ENCODE peak calls at places on chromosomes 16 and 17, in four cellular contexts. One of them, this sample, is unnamed. For H3K4me1, the result is how much of the 10 kb centered on the place peaks cover.

GRCh38 chr16:53068423-53068833 is 13.6 kb downstream of the CHD9 start:
- DNase-seq in A549: no peak
- DNase-seq in HCT116: no peak
- DNase-seq in GM12878: no peak
- DNase-seq in this sample: no peak

GRCh38 chr16:3580686-3581085 is 3.5 kb upstream of the NLRC3 start:
- DNase-seq in A549: no peak
- DNase-seq in GM12878: no peak
- DNase-seq in HCT116: no peak
- DNase-seq in this sample: no peak

GRCh38 chr17:40317880-40318834 is 9.2 kb downstream of the RARA start:
- DNase-seq in GM12878: peak
- DNase-seq in HCT116: peak
- DNase-seq in A549: peak
- DNase-seq in this sample: peak

GRCh38 chr16:83932955-83933673 is 19.9 kb upstream of the OSGIN1 start:
- DNase-seq in GM12878: no peak
- DNase-seq in HCT116: no peak
- DNase-seq in A549: no peak
- DNase-seq in this sample: no peak

GRCh38 chr16:19113577-19114358 is at the start of gene ITPRIPL2:
- DNase-seq in HCT116: peak
- DNase-seq in GM12878: no peak
- DNase-seq in A549: peak
- DNase-seq in this sample: peak

GRCh38 chr16:75648265-75649076 is 898 bp downstream of the TERF2IP start:
- DNase-seq in GM12878: no peak
- DNase-seq in HCT116: peak
- DNase-seq in A549: peak
- DNase-seq in this sample: peak

GRCh38 chr16:67475051-67475450 is 5.9 kb downstream of the ATP6V0D1 start:
- DNase-seq in GM12878: no peak
- DNase-seq in HCT116: no peak
- DNase-seq in A549: no peak
- DNase-seq in this sample: no peak

GRCh38 chr17:50935201-50936124 is 69.3 kb upstream of the TOB1 start:
- DNase-seq in HCT116: no peak
- DNase-seq in A549: peak
- DNase-seq in GM12878: no peak
- DNase-seq in this sample: no peak

GRCh38 chr17:36901506-36901905 is 35.8 kb upstream of the LHX1 start:
- DNase-seq in A549: no peak
- DNase-seq in GM12878: no peak
- DNase-seq in HCT116: no peak
- DNase-seq in this sample: peak

GRCh38 chr16:17989255-17989654 is 347.3 kb downstream of the NPIPA8 start:
- DNase-seq in GM12878: no peak
- DNase-seq in A549: no peak
- DNase-seq in HCT116: no peak
- DNase-seq in this sample: no peak

GRCh38 chr17:231966-232807 is 50.7 kb upstream of the DOC2B start:
- DNase-seq in HCT116: no peak
- DNase-seq in GM12878: no peak
- DNase-seq in A549: no peak
- DNase-seq in this sample: no peak

GRCh38 chr17:78965369-78965982 is 14.2 kb downstream of the LGALS3BP start:
- DNase-seq in GM12878: no peak
- DNase-seq in A549: no peak
- DNase-seq in HCT116: no peak
- DNase-seq in this sample: no peak

GRCh38 chr16:24972608-24973220 is 42.5 kb downstream of the ARHGAP17 start:
- DNase-seq in A549: no peak
- DNase-seq in HCT116: no peak
- DNase-seq in GM12878: no peak
- DNase-seq in this sample: no peak

GRCh38 chr17:1573932-1574696 is 11.5 kb upstream of the PITPNA start:
- DNase-seq in HCT116: peak
- DNase-seq in A549: peak
- DNase-seq in GM12878: no peak
- DNase-seq in this sample: peak

GRCh38 chr16:67884684-67885083 is at the start of gene NRN1L:
- DNase-seq in GM12878: no peak
- DNase-seq in A549: no peak
- DNase-seq in HCT116: no peak
- DNase-seq in this sample: peak

GRCh38 chr16:83675136-83675535 is 132.6 kb upstream of the HSBP1 start:
- DNase-seq in HCT116: no peak
- DNase-seq in A549: no peak
- DNase-seq in GM12878: no peak
- DNase-seq in this sample: peak

GRCh38 chr16:3012828-3013420 is at the start of gene CLDN9:
- DNase-seq in A549: no peak
- DNase-seq in HCT116: no peak
- DNase-seq in GM12878: no peak
- DNase-seq in this sample: peak

GRCh38 chr17:56593073-56593740 is at the start of gene NOG:
- DNase-seq in HCT116: no peak
- DNase-seq in GM12878: no peak
- DNase-seq in A549: peak
- DNase-seq in this sample: peak

GRCh38 chr17:3827124-3827773 is 18.8 kb downstream of the NCBP3 start:
- DNase-seq in HCT116: peak
- DNase-seq in A549: peak
- DNase-seq in GM12878: no peak
- DNase-seq in this sample: peak

GRCh38 chr16:31138621-31139578 is 3.4 kb upstream of the PRSS8 start:
- DNase-seq in A549: peak
- DNase-seq in GM12878: no peak
- DNase-seq in HCT116: peak
- DNase-seq in this sample: peak

GRCh38 chr16:68458551-68458950 is 10.2 kb upstream of the SMPD3 start:
- DNase-seq in GM12878: no peak
- DNase-seq in HCT116: no peak
- DNase-seq in A549: no peak
- DNase-seq in this sample: no peak

GRCh38 chr17:75979705-75980187 is 706 bp downstream of the TEN1 start:
- DNase-seq in HCT116: no peak
- DNase-seq in GM12878: no peak
- DNase-seq in A549: no peak
- DNase-seq in this sample: no peak
- TF ChIP-seq REST in HCT116: no peak
- TF ChIP-seq REST in GM12878: no peak
- TF ChIP-seq REST in A549: no peak
- TF ChIP-seq REST in this sample: no peak

DNA sequence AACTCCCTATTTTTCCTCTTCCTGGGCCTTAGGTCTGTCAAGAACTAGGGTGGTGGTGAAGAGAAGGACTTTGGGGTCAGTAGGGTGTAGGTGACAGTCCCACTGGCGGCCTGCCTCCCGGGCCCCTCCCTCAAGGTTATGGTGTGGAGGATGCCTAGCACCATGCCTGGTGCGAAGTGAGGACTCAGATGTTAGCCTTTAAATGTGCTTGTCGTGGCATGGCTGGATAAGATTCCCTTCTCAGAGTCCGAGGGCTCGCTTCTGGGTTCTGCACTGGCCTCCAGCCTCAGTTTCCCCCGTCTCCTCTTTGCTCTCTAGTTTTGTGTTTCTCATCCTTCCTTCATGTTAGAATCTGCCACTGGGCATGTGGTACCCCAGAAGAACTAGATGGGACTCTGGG is 32.0 kb downstream of the HAPSTR1 start:
- DNase-seq in GM12878: no peak
- DNase-seq in A549: no peak
- DNase-seq in HCT116: no peak
- DNase-seq in this sample: no peak
- H3K4me1 ChIP-seq in GM12878: under half
- H3K4me1 ChIP-seq in A549: half or more
- H3K4me1 ChIP-seq in HCT116: under half
- H3K4me1 ChIP-seq in this sample: under half

DNA sequence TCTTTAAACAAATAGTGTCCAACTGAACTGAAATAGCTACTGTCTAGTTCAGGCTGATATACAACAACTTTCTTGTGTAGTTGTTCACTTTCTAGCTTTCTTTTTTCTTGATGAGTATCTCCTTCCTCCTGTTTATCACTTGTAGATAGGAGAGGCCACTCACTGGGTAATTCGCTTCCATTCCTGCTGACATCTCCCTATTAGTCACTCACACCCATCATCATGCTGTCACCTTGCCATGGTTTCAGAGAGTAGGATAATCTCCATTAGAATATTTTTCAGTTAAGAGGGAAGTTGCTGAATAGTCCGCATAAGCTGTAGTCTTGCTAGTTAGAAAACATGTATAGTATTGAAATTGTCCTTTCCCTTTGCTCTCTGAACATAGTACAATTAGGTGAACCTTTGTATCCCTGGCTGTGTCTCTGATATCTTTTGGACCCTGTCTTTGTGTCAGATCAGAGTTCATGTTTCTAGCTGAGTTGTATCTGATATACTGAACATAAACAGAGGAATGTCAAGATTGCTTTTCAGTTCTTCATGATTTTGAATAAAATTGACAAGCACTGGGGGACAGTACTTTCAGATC is 64.4 kb upstream of the RASL10B start:
- DNase-seq in HCT116: no peak
- DNase-seq in A549: no peak
- DNase-seq in GM12878: no peak
- DNase-seq in this sample: no peak
- TF ChIP-seq REST in HCT116: no peak
- TF ChIP-seq REST in A549: no peak
- TF ChIP-seq REST in GM12878: no peak
- TF ChIP-seq REST in this sample: no peak

GRCh38 chr17:77880702-77881450 is 77.6 kb upstream of the TNRC6C start:
- DNase-seq in A549: no peak
- DNase-seq in HCT116: no peak
- DNase-seq in GM12878: no peak
- DNase-seq in this sample: no peak
- H3K4me1 ChIP-seq in A549: under half
- H3K4me1 ChIP-seq in HCT116: under half
- H3K4me1 ChIP-seq in GM12878: under half
- H3K4me1 ChIP-seq in this sample: under half

DNA sequence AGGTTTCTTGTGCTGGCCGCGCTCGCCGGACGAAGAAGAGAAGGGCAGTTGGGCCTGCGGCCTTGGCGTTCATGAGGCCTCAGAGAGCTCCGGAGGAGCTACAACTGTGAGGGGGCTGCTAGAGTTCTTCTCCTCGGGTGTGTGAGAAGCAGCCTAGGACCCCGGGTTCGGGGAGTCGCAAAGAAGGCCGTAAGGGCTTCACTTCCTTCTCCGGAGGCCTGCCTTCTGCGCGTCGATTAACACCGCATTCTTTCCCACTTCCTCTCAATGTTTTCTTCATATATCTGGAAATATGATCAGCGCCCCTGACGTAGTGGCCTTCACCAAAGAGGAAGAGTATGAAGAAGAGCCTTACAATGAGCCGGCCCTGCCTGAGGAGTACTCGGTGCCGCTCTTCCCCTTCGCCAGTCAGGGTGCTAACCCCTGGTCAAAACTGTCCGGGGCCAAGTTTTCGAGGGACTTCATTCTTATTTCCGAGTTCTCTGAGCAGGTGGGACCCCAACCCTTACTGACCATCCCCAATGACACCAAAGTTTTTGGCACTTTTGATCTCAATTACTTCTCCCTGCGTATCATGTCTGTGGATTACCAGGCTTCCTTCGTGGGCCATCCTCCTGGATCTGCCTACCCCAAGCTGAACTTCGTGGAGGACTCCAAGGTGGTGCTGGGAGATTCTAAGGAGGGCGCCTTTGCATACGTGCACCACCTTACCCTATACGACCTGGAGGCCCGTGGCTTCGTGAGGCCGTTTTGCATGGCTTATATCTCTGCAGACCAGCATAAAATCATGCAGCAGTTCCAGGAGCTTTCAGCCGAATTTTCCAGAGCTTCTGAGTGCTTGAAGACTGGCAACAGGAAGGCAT is 636 bp downstream of the SMCR8 start:
- DNase-seq in HCT116: no peak
- DNase-seq in A549: no peak
- DNase-seq in GM12878: no peak
- DNase-seq in this sample: no peak
- TF ChIP-seq REST in HCT116: no peak
- TF ChIP-seq REST in A549: no peak
- TF ChIP-seq REST in GM12878: no peak
- TF ChIP-seq REST in this sample: no peak

DNA sequence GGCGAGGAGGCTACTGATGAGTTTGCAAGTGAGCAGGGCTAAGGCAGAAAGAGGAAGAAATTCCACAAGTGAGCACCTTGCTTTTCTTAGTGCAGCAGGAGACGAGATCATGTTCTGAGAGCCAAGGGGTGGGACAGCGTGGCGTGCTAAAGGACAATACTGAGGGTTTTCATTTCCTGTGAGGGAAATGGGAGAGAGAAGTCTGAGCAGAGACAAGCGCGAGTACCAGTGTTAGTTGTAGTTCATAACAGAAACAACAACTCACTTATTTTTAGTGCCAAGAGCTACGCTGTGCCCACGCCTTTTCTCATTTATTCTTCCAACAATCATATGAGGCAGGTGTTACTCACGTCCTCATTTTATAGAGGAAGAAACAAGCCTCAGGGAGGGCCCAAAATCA is 2.3 kb downstream of the SPACA3 start:
- DNase-seq in GM12878: no peak
- DNase-seq in A549: no peak
- DNase-seq in HCT116: no peak
- DNase-seq in this sample: no peak
- H3K4me1 ChIP-seq in GM12878: under half
- H3K4me1 ChIP-seq in A549: under half
- H3K4me1 ChIP-seq in HCT116: under half
- H3K4me1 ChIP-seq in this sample: under half

GRCh38 chr17:6166492-6167179 is 96.5 kb downstream of the WSCD1 start:
- DNase-seq in A549: no peak
- DNase-seq in GM12878: no peak
- DNase-seq in HCT116: no peak
- DNase-seq in this sample: no peak
- TF ChIP-seq REST in A549: no peak
- TF ChIP-seq REST in GM12878: no peak
- TF ChIP-seq REST in HCT116: no peak
- TF ChIP-seq REST in this sample: no peak

GRCh38 chr17:7836596-7837374 is 2.8 kb downstream of the KDM6B start:
- DNase-seq in GM12878: peak
- DNase-seq in A549: peak
- DNase-seq in HCT116: peak
- DNase-seq in this sample: peak
- H3K4me1 ChIP-seq in GM12878: under half
- H3K4me1 ChIP-seq in A549: under half
- H3K4me1 ChIP-seq in HCT116: under half
- H3K4me1 ChIP-seq in this sample: under half

GRCh38 chr16:20900299-20901067 is at the start of the genes DCUN1D3 and LYRM1:
- DNase-seq in HCT116: peak
- DNase-seq in GM12878: peak
- DNase-seq in A549: peak
- DNase-seq in this sample: peak
- TF ChIP-seq REST in HCT116: no peak
- TF ChIP-seq REST in GM12878: no peak
- TF ChIP-seq REST in A549: no peak
- TF ChIP-seq REST in this sample: no peak

This sample was measured in GM23338.